ENCODE peak calls at places on chromosomes 11 and 22, in four cellular contexts. J is GM12891, Y is K562, X is H1. W is an unnamed sample.
A peak's percentile ranks its signal among the peaks of the same experiment; 100 is the strongest.

GRCh38 chr11:114262681-114263509 is 33.3 kb upstream of the NNMT start:
- DNase-seq in J (no peak), Y (peak; percentile 56), X (no peak), W (no peak)

GRCh38 chr11:47714554-47715081 is 551 bp downstream of the AGBL2 start:
- DNase-seq in J (peak; percentile 17), Y (no peak), X (no peak), W (no peak)

GRCh38 chr11:98136357-98136756 is 884.4 kb upstream of the CNTN5 start:
- DNase-seq in J (no peak), Y (no peak), X (no peak), W (no peak)

GRCh38 chr11:66728760-66729385 is at the start of gene SPTBN2:
- DNase-seq in J (no peak), Y (peak; percentile 33), X (no peak), W (no peak)

GRCh38 chr11:58685973-58686720 is 45.6 kb downstream of the GLYAT start:
- DNase-seq in J (no peak), Y (no peak), X (no peak), W (no peak)

GRCh38 chr11:125626381-125626950 is 1.5 kb downstream of the CHEK1 start:
- DNase-seq in J (peak; percentile 10), Y (no peak), X (peak; percentile 82), W (peak; percentile 12)

GRCh38 chr22:49179175-49179574 is 648.5 kb downstream of the BRD1 start:
- DNase-seq in J (no peak), Y (no peak), X (no peak), W (no peak)

GRCh38 chr22:32271389-32271788 is 16.2 kb upstream of the SLC5A4 start:
- DNase-seq in J (no peak), Y (no peak), X (no peak), W (no peak)

GRCh38 chr11:134532176-134532920 is 120.3 kb upstream of the B3GAT1 start:
- DNase-seq in J (no peak), Y (no peak), X (no peak), W (no peak)

GRCh38 chr11:23233075-23233474 is 372.8 kb upstream of the CCDC179 start:
- DNase-seq in J (no peak), Y (no peak), X (no peak), W (no peak)

GRCh38 chr11:2742611-2743426 is 43.0 kb upstream of the KCNQ1OT1 start:
- DNase-seq in J (no peak), Y (no peak), X (no peak), W (no peak)

GRCh38 chr11:118789501-118790356 is 1.2 kb downstream of the DDX6 start:
- DNase-seq in J (no peak), Y (peak; percentile 16), X (no peak), W (no peak)

GRCh38 chr11:117054382-117054781 is 43.8 kb downstream of the SIK3 start:
- DNase-seq in J (no peak), Y (no peak), X (no peak), W (no peak)

GRCh38 chr11:4095509-4096230 is 1.1 kb downstream of the RRM1 start:
- DNase-seq in J (no peak), Y (no peak), X (no peak), W (no peak)

GRCh38 chr11:67054851-67055523 is 1.7 kb upstream of the RHOD start:
- DNase-seq in J (peak; percentile 59), Y (peak; percentile 86), X (no peak), W (no peak)

GRCh38 chr22:19970479-19971275 is 29.1 kb upstream of the TXNRD2 start:
- DNase-seq in J (peak; percentile 94), Y (peak; percentile 99), X (no peak), W (peak; percentile 96)

DNA sequence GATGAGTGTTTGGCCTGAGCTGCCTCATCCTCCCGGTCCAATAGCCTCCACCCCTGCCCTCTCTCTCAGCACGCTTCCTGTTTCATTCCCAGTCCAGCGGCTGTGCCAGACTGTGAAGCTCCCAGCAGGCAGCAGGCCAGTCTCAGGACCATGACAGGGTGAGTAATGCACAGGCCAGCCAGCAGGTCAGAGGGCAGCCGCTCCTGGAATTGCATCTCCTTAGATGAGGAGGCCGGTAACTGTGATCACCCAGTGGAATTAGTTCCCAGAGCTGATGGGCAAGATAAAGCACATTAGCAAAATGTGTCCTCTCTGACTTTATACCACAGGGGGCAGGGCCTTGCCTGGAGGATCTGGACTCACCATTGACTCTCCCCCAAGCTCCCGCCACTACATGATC is 251.2 kb downstream of the ETS1 start:
- DNase-seq in J (no peak), Y (no peak), X (no peak), W (no peak)
- TF ChIP-seq POLR2A in J (no peak), Y (no peak), X (no peak), W (no peak)

GRCh38 chr11:40099391-40100169 is 1359.9 kb downstream of the LRRC4C start:
- DNase-seq in J (no peak), Y (no peak), X (no peak), W (no peak)
- TF ChIP-seq TAF1 in J (no peak), Y (no peak), X (no peak), W (no peak)

GRCh38 chr22:35446365-35446764 is 46.4 kb downstream of the MCM5 start:
- DNase-seq in J (no peak), Y (no peak), X (no peak), W (no peak)

GRCh38 chr22:35444685-35445399 is 44.9 kb downstream of the MCM5 start:
- DNase-seq in J (no peak), Y (no peak), X (no peak), W (no peak)

GRCh38 chr22:35443790-35444684 is 44.1 kb downstream of the MCM5 start:
- DNase-seq in J (no peak), Y (no peak), X (no peak), W (no peak)

GRCh38 chr22:35443338-35443737 is 43.4 kb downstream of the MCM5 start:
- DNase-seq in J (no peak), Y (no peak), X (no peak), W (no peak)

GRCh38 chr22:35445933-35446332 is 46.0 kb downstream of the MCM5 start:
- DNase-seq in J (no peak), Y (no peak), X (no peak), W (no peak)
- TF ChIP-seq POLR2AphosphoS5 in J (no peak), Y (no peak), X (no peak), W (no peak)

GRCh38 chr22:36087784-36088183 is 59.2 kb upstream of the RBFOX2 start:
- DNase-seq in J (no peak), Y (no peak), X (no peak), W (no peak)
- TF ChIP-seq POLR2A in J (no peak), Y (no peak), X (no peak), W (no peak)

GRCh38 chr11:36362902-36363301 is 66.8 kb downstream of the PRR5L start:
- DNase-seq in J (no peak), Y (no peak), X (no peak), W (no peak)
- TF ChIP-seq TAF1 in J (no peak), Y (no peak), X (no peak), W (no peak)

GRCh38 chr11:100095809-100096208 is 591.3 kb upstream of the ARHGAP42 start:
- DNase-seq in J (no peak), Y (no peak), X (no peak), W (no peak)

GRCh38 chr11:100094121-100094865 is 592.8 kb upstream of the ARHGAP42 start:
- DNase-seq in J (no peak), Y (no peak), X (no peak), W (no peak)

GRCh38 chr11:100098560-100098959 is 588.5 kb upstream of the ARHGAP42 start:
- DNase-seq in J (no peak), Y (no peak), X (no peak), W (no peak)
- TF ChIP-seq POLR2AphosphoS5 in J (no peak), Y (no peak), X (no peak), W (no peak)

DNA sequence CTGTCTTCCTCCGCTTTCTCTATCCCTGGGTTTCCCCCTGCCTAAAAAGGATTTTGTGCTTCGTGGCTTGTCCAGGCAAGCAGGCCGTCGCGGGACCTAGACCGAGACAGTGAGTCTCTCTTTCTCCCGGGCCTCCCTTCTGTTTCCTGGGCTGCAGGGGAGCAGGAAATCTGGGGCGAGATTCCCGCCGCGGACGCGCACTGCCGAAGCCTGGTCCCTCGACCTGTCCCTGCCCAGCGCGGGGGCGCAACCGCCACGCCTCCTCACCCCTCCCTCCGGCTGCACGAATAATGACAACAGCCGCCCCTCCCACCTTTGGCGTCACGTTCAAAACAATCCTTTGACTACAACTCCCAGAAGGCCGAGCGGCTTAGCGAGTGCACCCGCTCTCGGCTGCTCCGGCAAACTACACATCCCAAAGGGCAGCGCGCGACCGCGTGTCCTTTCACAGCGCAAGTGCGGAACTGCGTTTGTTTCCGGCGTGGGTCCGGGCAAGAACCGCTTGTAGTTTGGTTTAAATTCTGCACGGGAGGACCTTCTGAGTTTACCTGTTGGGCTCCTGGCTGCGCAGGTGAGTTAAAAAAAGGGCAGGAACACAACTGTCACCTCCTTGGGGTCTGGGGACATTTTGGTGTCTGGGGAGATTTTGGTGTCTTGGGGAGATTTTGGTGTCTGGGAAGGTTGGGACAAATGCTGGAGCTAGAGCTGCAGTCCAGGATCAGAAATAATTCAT is at the start of gene CLP1:
- DNase-seq in J (peak; percentile 88), Y (peak; percentile 94), X (peak; percentile 92), W (peak; percentile 90)
- TF ChIP-seq POLR2A in J (peak; percentile 58), Y (peak; percentile 83), X (peak; percentile 73), W (peak; percentile 71)

GRCh38 chr11:120078397-120078796 is 59.5 kb downstream of the TRIM29 start:
- DNase-seq in J (no peak), Y (no peak), X (no peak), W (no peak)

DNA sequence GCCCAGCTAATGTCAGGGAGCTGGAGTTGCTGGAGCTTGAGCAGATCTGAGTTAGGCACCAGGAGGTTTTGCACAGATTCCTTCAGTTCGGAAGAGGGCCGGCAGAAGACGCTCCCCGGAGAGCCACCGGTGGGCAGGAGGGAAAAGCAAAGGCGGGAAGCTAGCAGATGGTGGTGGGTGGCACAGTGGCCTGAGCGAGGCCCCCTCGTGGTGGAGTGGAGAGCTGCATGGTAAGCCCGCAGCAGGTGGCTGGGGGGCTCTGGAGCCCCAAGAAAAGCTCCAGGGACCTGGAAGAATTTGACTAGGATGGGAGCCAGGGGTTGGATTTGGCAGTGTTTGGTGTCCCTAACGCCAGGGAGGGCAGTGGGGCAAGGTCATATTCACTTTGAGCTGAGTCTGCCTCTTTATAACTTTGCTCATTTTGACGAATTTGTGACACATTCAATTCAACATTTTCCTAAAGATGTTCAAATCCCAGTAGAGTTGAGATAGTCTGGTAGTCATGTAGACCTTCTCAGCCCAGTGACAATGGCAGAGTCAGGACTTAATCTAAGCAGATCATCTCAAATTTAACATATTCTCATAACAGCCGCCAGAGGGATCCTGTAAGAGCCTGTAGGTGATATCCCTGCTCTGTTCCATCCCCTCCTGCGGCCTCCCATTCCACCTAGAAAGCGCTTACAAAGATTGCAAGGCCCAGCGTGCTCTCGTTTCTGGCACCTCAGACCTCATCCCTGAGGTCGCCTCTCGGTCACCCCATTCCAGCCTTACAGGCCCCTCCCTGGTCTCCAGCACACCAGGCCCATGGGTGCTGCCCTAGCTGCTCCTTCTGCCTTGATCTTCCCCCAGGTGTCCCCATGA is 57.9 kb downstream of the TRIM29 start:
- DNase-seq in J (no peak), Y (peak; percentile 61), X (no peak), W (no peak)
- TF ChIP-seq TAF1 in J (no peak), Y (no peak), X (no peak), W (no peak)